ENCODE peak calls at places on chromosomes 5 and 9, in seven cellular contexts. R is breast epithelium, B is gastrocnemius medialis, E is psoas muscle, Z is upper lobe of left lung, U is ovary, L is A673. S is an unnamed sample.

GRCh38 chr9:2150338-2150737 is 135.2 kb downstream of the SMARCA2 start:
- DNase-seq in U (no peak), B (no peak), R (no peak), Z (no peak), L (no peak), E (no peak), S (no peak)

GRCh38 chr5:150523472-150524350 is 15.8 kb downstream of the NDST1 start:
- DNase-seq in E (no peak), R (no peak), B (peak), Z (no peak), U (no peak), L (peak), S (peak)

GRCh38 chr5:370311-370958 is 48.9 kb downstream of the AHRR start:
- DNase-seq in Z (peak), B (no peak), L (no peak), E (no peak), U (no peak), R (peak), S (no peak)

GRCh38 chr9:130183133-130183762 is 11.0 kb downstream of the NCS1 start:
- DNase-seq in Z (no peak), L (peak), E (no peak), U (no peak), B (no peak), R (peak), S (no peak)

GRCh38 chr9:113352411-113352810 is 3.1 kb downstream of the BSPRY start:
- DNase-seq in E (no peak), U (no peak), Z (no peak), B (no peak), L (no peak), R (no peak), S (no peak)

GRCh38 chr9:81824802-81825770 is 103.1 kb upstream of the SPATA31D4 start:
- DNase-seq in R (no peak), L (no peak), E (no peak), U (no peak), B (no peak), Z (no peak), S (no peak)

GRCh38 chr9:111898331-111899096 is 1.9 kb downstream of the UGCG start:
- DNase-seq in Z (no peak), R (no peak), U (no peak), B (no peak), E (no peak), L (no peak), S (no peak)

GRCh38 chr9:111759762-111760639 is 34.7 kb downstream of the SHOC1 start:
- DNase-seq in Z (no peak), E (no peak), U (no peak), B (no peak), L (peak), R (no peak), S (no peak)

GRCh38 chr9:96061293-96061987 is 185.9 kb downstream of the ERCC6L2 start:
- DNase-seq in U (no peak), B (no peak), L (peak), R (no peak), E (no peak), Z (no peak), S (no peak)

GRCh38 chr5:64947801-64948200 is 179.1 kb downstream of the CWC27 start:
- DNase-seq in Z (no peak), L (no peak), R (no peak), E (no peak), B (no peak), U (no peak), S (no peak)

GRCh38 chr9:8857330-8858249 is 1058.0 kb upstream of the DMAC1 start:
- DNase-seq in Z (peak), B (peak), L (peak), E (peak), R (no peak), U (peak), S (no peak)

GRCh38 chr9:8382266-8382665 is 582.7 kb upstream of the DMAC1 start:
- DNase-seq in B (no peak), L (no peak), E (no peak), Z (no peak), R (no peak), U (no peak), S (no peak)

GRCh38 chr9:114888599-114888998 is 41.8 kb downstream of the TNFSF8 start:
- DNase-seq in Z (no peak), L (no peak), B (no peak), R (no peak), U (no peak), E (no peak), S (no peak)

GRCh38 chr9:136098844-136099243 is 3.8 kb upstream of the NACC2 start:
- DNase-seq in Z (peak), B (no peak), U (no peak), R (no peak), L (no peak), E (no peak), S (no peak)

GRCh38 chr5:6832994-6833393 is 119.8 kb downstream of the TENT4A start:
- DNase-seq in B (peak), Z (no peak), U (no peak), E (peak), R (peak), L (no peak), S (no peak)

GRCh38 chr9:135130266-135130976 is 43.0 kb downstream of the OLFM1 start:
- DNase-seq in U (no peak), B (no peak), R (no peak), E (no peak), Z (no peak), L (peak), S (no peak)

GRCh38 chr5:139709587-139710369 is 61.6 kb downstream of the CXXC5 start:
- DNase-seq in R (no peak), U (no peak), L (peak), E (peak), B (no peak), Z (peak), S (no peak)

GRCh38 chr9:131469369-131469768 is 33.3 kb upstream of the POMT1 start:
- DNase-seq in U (no peak), R (no peak), E (peak), Z (no peak), B (no peak), L (no peak), S (no peak)

GRCh38 chr9:130425741-130426466 is 18.9 kb upstream of the ASS1 start:
- DNase-seq in Z (no peak), R (no peak), E (no peak), L (no peak), U (no peak), B (no peak), S (no peak)

GRCh38 chr5:32419791-32420190 is 24.7 kb downstream of the ZFR start:
- DNase-seq in Z (no peak), U (no peak), E (peak), B (peak), R (no peak), L (no peak), S (no peak)

GRCh38 chr5:36059571-36060515 is 6.8 kb downstream of the UGT3A2 start:
- DNase-seq in Z (no peak), B (no peak), R (no peak), L (peak), U (no peak), E (no peak), S (no peak)

GRCh38 chr5:61441742-61442141 is 109.7 kb downstream of the ZSWIM6 start:
- DNase-seq in U (no peak), E (no peak), L (no peak), R (no peak), Z (no peak), B (no peak), S (no peak)

GRCh38 chr5:50711280-50711679 is 44.8 kb downstream of the PARP8 start:
- DNase-seq in Z (no peak), L (peak), U (no peak), E (no peak), R (no peak), B (peak), S (no peak)

GRCh38 chr5:79947486-79948023 is 43.5 kb downstream of the MTX3 start:
- DNase-seq in Z (no peak), R (no peak), L (no peak), B (no peak), U (no peak), E (no peak), S (no peak)

GRCh38 chr9:5628183-5628529 is 751 bp upstream of the RIC1 start:
- DNase-seq in R (no peak), E (no peak), U (no peak), B (no peak), L (no peak), Z (no peak), S (no peak)

GRCh38 chr5:398475-399295 is 44.3 kb upstream of the EXOC3 start:
- DNase-seq in L (no peak), U (peak), E (no peak), R (peak), B (no peak), Z (no peak), S (no peak)

GRCh38 chr5:65570598-65571226 is 7.6 kb downstream of the PPWD1 start:
- DNase-seq in R (no peak), E (no peak), Z (no peak), B (no peak), L (no peak), U (no peak), S (no peak)

GRCh38 chr9:80605129-80605528 is 1033.4 kb downstream of the TLE4 start:
- DNase-seq in Z (no peak), E (no peak), B (no peak), L (peak), R (no peak), U (no peak), S (no peak)

GRCh38 chr5:156597276-156597675 is 252.8 kb upstream of the PPP1R2B start:
- DNase-seq in R (no peak), B (no peak), E (no peak), Z (no peak), L (no peak), U (no peak), S (no peak)

GRCh38 chr5:156589859-156590216 is 260.3 kb upstream of the PPP1R2B start:
- DNase-seq in Z (no peak), B (no peak), L (no peak), E (no peak), U (no peak), R (no peak), S (no peak)

GRCh38 chr5:156594406-156594805 is 255.7 kb upstream of the PPP1R2B start:
- DNase-seq in Z (no peak), R (no peak), E (no peak), U (no peak), B (no peak), L (no peak), S (no peak)

GRCh38 chr5:156593546-156593945 is 256.5 kb upstream of the PPP1R2B start:
- DNase-seq in U (no peak), R (no peak), Z (no peak), L (no peak), E (no peak), B (no peak), S (no peak)

GRCh38 chr5:156595132-156595787 is 254.8 kb upstream of the PPP1R2B start:
- DNase-seq in E (peak), R (no peak), Z (no peak), U (no peak), L (no peak), B (peak), S (no peak)
- TF ChIP-seq CTCF in E (no peak), R (no peak), Z (no peak), U (no peak), L (no peak), B (peak), S (no peak)

DNA sequence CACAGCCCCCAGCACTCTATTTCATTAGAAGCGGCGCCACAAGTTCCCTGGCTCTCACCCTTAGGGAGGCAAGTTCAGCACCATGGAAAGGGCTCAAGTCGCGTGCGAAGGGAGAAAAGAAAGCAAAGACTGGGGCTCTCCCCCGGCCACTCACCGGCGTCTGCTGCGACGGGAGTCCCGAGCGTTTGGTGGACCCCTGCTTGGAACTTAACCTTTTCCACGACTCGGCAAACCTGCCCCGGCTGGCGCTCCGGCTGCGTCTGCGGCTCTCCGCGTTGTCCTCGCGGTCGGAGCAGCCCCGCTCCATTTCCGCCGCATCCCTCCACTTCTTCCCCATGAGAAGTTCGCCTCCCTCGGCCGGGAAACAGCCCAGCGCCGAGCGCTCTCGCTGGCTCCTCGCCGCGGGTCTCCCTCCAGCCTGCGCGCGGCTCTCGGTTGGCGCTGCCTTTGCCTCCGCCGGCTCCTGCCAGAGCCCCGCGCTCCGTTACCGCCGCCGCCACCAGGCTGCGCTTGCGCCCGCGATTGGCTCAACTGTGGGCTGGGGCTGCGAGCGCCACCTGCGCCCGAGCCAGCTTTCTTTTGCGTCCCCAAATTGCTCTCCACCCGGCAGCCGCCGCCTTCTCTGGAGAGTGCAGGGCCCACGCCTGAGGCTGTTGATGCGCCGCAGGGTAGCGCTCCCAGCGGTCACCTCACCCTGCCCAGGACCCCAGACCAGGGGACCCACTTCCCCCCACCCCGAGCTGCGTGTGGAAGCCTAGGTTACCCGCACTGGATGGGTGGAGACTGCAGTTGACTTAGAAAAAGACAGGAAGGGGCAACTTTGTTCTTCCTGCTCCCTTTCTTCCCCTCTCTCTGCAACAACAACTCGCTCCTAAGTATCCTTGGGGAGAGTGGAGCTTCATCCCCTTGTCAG is 321.6 kb downstream of the CEMIP2 start:
- DNase-seq in L (peak), B (no peak), E (peak), U (no peak), Z (peak), R (no peak), S (no peak)
- TF ChIP-seq CTCF in L (peak), B (no peak), E (no peak), U (no peak), Z (no peak), R (no peak), S (peak)

GRCh38 chr9:108142504-108143201 is 653.1 kb upstream of the KLF4 start:
- DNase-seq in U (peak), R (peak), B (peak), E (peak), Z (no peak), L (no peak), S (no peak)
- TF ChIP-seq CTCF in U (no peak), R (peak), B (no peak), E (no peak), Z (no peak), L (no peak), S (no peak)

GRCh38 chr5:104800440-104801048 is 1238.0 kb upstream of the NUDT12 start:
- DNase-seq in Z (no peak), B (no peak), E (no peak), U (no peak), L (no peak), R (no peak), S (no peak)
- TF ChIP-seq CTCF in Z (no peak), B (no peak), E (no peak), U (no peak), L (no peak), R (no peak), S (no peak)

GRCh38 chr5:126268697-126269315 is 154.4 kb upstream of the GRAMD2B start:
- DNase-seq in L (no peak), Z (no peak), B (no peak), E (no peak), R (no peak), U (no peak), S (no peak)

GRCh38 chr5:126274819-126275218 is 148.4 kb upstream of the GRAMD2B start:
- DNase-seq in E (no peak), B (no peak), R (no peak), L (no peak), Z (no peak), U (no peak), S (no peak)

GRCh38 chr5:126271141-126271540 is 152.1 kb upstream of the GRAMD2B start:
- DNase-seq in U (no peak), R (no peak), B (no peak), E (no peak), L (no peak), Z (no peak), S (no peak)

GRCh38 chr5:126269511-126269910 is 153.7 kb upstream of the GRAMD2B start:
- DNase-seq in E (no peak), Z (no peak), B (no peak), U (no peak), L (no peak), R (no peak), S (no peak)

DNA sequence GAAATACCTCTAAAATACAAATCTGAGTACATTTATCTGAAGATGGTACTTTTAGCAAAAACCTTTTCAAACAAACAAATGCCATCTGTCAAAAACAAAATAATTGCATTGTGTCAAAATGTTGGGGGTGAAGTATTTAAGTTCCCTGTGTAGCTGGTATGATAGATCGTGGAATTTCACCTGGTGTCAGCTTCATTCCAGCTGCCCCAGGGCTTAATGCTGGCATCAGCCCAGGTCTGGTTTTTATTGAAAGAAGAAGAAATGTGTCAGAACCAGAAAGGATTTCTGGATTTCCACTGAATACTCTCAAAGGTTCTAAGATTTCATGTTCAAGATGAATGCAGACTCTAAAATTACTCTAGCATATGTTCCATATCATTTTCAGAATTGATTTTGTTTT is 148.8 kb upstream of the GRAMD2B start:
- DNase-seq in L (no peak), Z (no peak), U (no peak), E (no peak), B (no peak), R (no peak), S (no peak)
- TF ChIP-seq CTCF in L (no peak), Z (no peak), U (no peak), E (no peak), B (no peak), R (no peak), S (no peak)

GRCh38 chr5:127746756-127747155 is 43.6 kb downstream of the CCDC192 start:
- DNase-seq in R (no peak), E (no peak), U (no peak), L (peak), B (no peak), Z (no peak), S (no peak)
- TF ChIP-seq CTCF in R (peak), E (peak), U (peak), L (peak), B (peak), Z (no peak), S (peak)

DNA sequence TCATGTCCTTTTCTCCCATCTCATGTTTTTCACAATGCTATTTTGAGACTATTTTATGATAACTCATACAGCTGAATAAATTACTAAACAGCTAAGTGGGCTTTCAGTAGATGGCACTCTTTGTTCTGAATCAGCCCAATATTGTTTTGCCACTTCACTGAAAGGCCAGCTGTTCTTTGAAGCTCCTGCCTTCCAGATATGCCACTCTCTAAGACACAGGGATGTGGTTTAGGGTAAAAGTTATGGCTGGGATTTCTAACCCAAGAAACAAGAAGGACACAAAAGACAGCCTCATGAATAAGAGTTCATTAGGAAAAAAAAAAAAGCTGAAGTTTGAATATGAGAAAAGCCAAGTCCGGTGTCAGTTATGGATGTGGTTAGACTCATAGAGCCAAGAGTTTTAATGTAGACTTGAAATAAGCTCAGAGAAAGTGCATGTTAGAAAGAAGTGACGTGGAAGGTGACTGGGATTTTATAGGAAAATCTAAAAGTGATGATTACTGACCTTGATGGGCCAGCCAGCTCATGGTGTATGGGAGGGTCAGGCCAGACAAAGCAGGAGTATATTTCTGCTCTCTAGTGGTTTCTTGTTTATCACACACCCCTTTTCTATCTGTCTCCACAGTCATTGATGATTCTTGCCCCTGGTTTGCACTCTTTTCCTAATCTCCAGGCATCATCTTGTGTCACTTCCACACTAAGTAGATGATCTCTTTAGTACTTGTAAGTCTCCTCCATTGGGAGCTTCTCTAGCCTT is 488.5 kb downstream of the NR2F1-AS1 start:
- DNase-seq in B (no peak), E (no peak), R (no peak), L (no peak), U (no peak), Z (no peak), S (no peak)
- TF ChIP-seq CTCF in B (no peak), E (no peak), R (no peak), L (peak), U (peak), Z (peak), S (peak)

GRCh38 chr5:172686539-172687390 is 45.7 kb downstream of the NEURL1B start:
- DNase-seq in L (no peak), U (no peak), R (no peak), B (no peak), E (no peak), Z (peak), S (no peak)
- TF ChIP-seq CTCF in L (no peak), U (no peak), R (no peak), B (no peak), E (no peak), Z (no peak), S (no peak)

GRCh38 chr9:133521122-133522072 is 3.4 kb downstream of the MYMK start:
- DNase-seq in B (no peak), L (no peak), U (no peak), Z (no peak), R (no peak), E (no peak), S (no peak)

GRCh38 chr9:133524679-133525228 is at the start of gene MYMK:
- DNase-seq in Z (peak), L (no peak), B (no peak), R (no peak), U (no peak), E (no peak), S (no peak)

GRCh38 chr9:133522073-133522910 is 2.5 kb downstream of the MYMK start:
- DNase-seq in B (no peak), R (no peak), Z (peak), L (no peak), U (no peak), E (no peak), S (no peak)

GRCh38 chr9:133524146-133524545 is 613 bp downstream of the MYMK start:
- DNase-seq in E (no peak), U (no peak), Z (no peak), L (no peak), R (no peak), B (no peak), S (no peak)

GRCh38 chr9:133523096-133523495 is 1.7 kb downstream of the MYMK start:
- DNase-seq in Z (no peak), U (no peak), E (no peak), B (no peak), R (no peak), L (no peak), S (no peak)
- TF ChIP-seq CTCF in Z (no peak), U (no peak), E (no peak), B (no peak), R (no peak), L (no peak), S (no peak)

S was measured in D721Med.